ENCODE peak calls at places on chromosome 15, in nine cellular contexts. H is Peyer's patch, D is cardiac fibroblast, X is GM23248, T is ovary, Q is fibroblast of mammary gland, F is Panc1, Y is H1, E is RWPE2. L is an unnamed sample.

GRCh38 chr15:100167884-100168375 is 173.8 kb downstream of the ADAMTS17 start:
- DNase-seq in H (no peak), D (no peak), X (no peak), T (no peak), Q (no peak), F (no peak), Y (no peak), E (peak; percentile 61), L (no peak)

GRCh38 chr15:62047278-62047847 is 12.9 kb downstream of the VPS13C start:
- DNase-seq in H (no peak), D (no peak), X (no peak), T (no peak), Q (no peak), F (no peak), Y (no peak), E (no peak), L (no peak)

GRCh38 chr15:48010321-48010720 is 110.5 kb upstream of the SLC24A5 start:
- DNase-seq in H (no peak), D (no peak), X (no peak), T (no peak), Q (no peak), F (no peak), Y (no peak), E (no peak), L (no peak)

GRCh38 chr15:82647045-82647834 is at the start of gene CPEB1:
- DNase-seq in H (peak; percentile 57), D (peak; percentile 27), X (peak; percentile 81), T (peak; percentile 84), Q (peak; percentile 43), F (no peak), Y (no peak), E (no peak), L (no peak)

GRCh38 chr15:99361541-99362185 is 110.4 kb downstream of the LRRC28 start:
- DNase-seq in H (no peak), D (peak; percentile 59), X (peak; percentile 62), T (no peak), Q (peak; percentile 53), F (no peak), Y (no peak), E (no peak), L (no peak)

GRCh38 chr15:68608206-68608843 is 29.5 kb downstream of the CORO2B start:
- DNase-seq in H (no peak), D (peak; percentile 85), X (no peak), T (peak; percentile 96), Q (peak; percentile 96), F (no peak), Y (no peak), E (no peak), L (peak; percentile 98)

GRCh38 chr15:66865622-66866611 is 163.9 kb downstream of the SMAD6 start:
- DNase-seq in H (no peak), D (no peak), X (no peak), T (no peak), Q (no peak), F (no peak), Y (no peak), E (peak; percentile 43), L (no peak)

GRCh38 chr15:60392601-60392985 is 5.2 kb downstream of the ANXA2 start:
- DNase-seq in H (no peak), D (peak; percentile 86), X (peak; percentile 94), T (no peak), Q (peak; percentile 89), F (no peak), Y (no peak), E (no peak), L (no peak)

GRCh38 chr15:41483115-41483514 is 10.6 kb upstream of the ITPKA start:
- DNase-seq in H (no peak), D (no peak), X (no peak), T (no peak), Q (no peak), F (no peak), Y (no peak), E (no peak), L (no peak)

GRCh38 chr15:41828747-41829270 is 917 bp downstream of the JMJD7 start:
- DNase-seq in H (no peak), D (no peak), X (no peak), T (no peak), Q (peak; percentile 22), F (no peak), Y (no peak), E (no peak), L (no peak)

GRCh38 chr15:63931556-63931955 is 97.8 kb upstream of the HERC1 start:
- DNase-seq in H (no peak), D (no peak), X (no peak), T (no peak), Q (no peak), F (no peak), Y (no peak), E (no peak), L (no peak)

GRCh38 chr15:39609166-39609918 is 28.5 kb downstream of the THBS1 start:
- DNase-seq in H (no peak), D (no peak), X (no peak), T (no peak), Q (no peak), F (no peak), Y (no peak), E (no peak), L (no peak)

GRCh38 chr15:99324082-99324620 is 72.9 kb downstream of the LRRC28 start:
- DNase-seq in H (no peak), D (peak; percentile 93), X (peak; percentile 93), T (no peak), Q (peak; percentile 89), F (no peak), Y (no peak), E (no peak), L (peak; percentile 60)

GRCh38 chr15:38059665-38060064 is 125.2 kb downstream of the TMCO5A start:
- DNase-seq in H (no peak), D (peak; percentile 80), X (peak; percentile 60), T (no peak), Q (peak; percentile 74), F (no peak), Y (no peak), E (no peak), L (peak; percentile 39)

DNA sequence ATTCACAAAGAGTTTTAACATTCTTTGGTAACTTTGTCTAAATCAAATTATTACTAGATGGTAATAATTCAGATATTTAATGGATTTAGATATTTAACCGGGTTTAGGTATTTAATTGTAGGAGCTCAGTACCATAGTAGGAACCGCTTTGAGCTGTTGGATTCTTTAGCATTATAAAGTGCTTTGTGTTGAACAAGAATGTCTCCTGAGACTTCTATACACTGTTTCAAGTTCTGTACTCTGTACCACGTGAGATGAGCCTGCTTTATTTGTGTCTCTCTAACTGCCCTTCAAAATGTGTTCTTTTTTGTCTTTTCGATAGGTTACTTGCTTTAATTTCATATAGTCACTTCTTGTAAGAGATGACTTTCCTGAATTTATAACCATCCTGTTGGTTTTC is 36.0 kb downstream of the ZFAND6 start:
- DNase-seq in H (no peak), D (no peak), X (no peak), T (no peak), Q (no peak), F (no peak), Y (no peak), E (no peak), L (no peak)
- H3K4me3 ChIP-seq in H (no peak overlapping the region), D (no peak overlapping the region), X (no peak overlapping the region), T (no peak overlapping the region), Q (no peak overlapping the region), F (no peak overlapping the region), Y (no peak overlapping the region), E (no peak overlapping the region), L (no peak overlapping the region)

GRCh38 chr15:74995779-74996765 is 709 bp downstream of the SCAMP5 start:
- DNase-seq in H (peak; percentile 64), D (no peak), X (peak; percentile 15), T (peak; percentile 44), Q (no peak), F (no peak), Y (no peak), E (no peak), L (no peak)

GRCh38 chr15:74992619-74993018 is 2.7 kb upstream of the SCAMP5 start:
- DNase-seq in H (no peak), D (no peak), X (no peak), T (no peak), Q (no peak), F (no peak), Y (no peak), E (no peak), L (no peak)

GRCh38 chr15:74994236-74994635 is 1.1 kb upstream of the SCAMP5 start:
- DNase-seq in H (no peak), D (no peak), X (no peak), T (no peak), Q (no peak), F (no peak), Y (no peak), E (no peak), L (no peak)

GRCh38 chr15:74995182-74995778 is at the start of gene SCAMP5:
- DNase-seq in H (peak; percentile 94), D (peak; percentile 93), X (peak; percentile 98), T (peak; percentile 97), Q (peak; percentile 90), F (peak; percentile 41), Y (peak; percentile 84), E (peak; percentile 99), L (peak; percentile 85)

GRCh38 chr15:74994685-74995084 is 678 bp upstream of the SCAMP5 start:
- DNase-seq in H (no peak), D (no peak), X (no peak), T (no peak), Q (no peak), F (no peak), Y (no peak), E (no peak), L (no peak)
- H3K4me3 ChIP-seq in H (peak overlapping the region; percentile 79), D (no peak overlapping the region), X (no peak overlapping the region), T (no peak overlapping the region), Q (no peak overlapping the region), F (peak overlapping the region; percentile 57), Y (peak overlapping the region; percentile 36), E (no peak overlapping the region), L (no peak overlapping the region)

GRCh38 chr15:71691700-71692417 is 118.5 kb upstream of the NR2E3 start:
- DNase-seq in H (no peak), D (peak; percentile 66), X (peak; percentile 84), T (no peak), Q (peak; percentile 85), F (peak; percentile 7), Y (no peak), E (no peak), L (peak; percentile 84)
- H3K4me3 ChIP-seq in H (no peak overlapping the region), D (no peak overlapping the region), X (peak overlapping the region; percentile 49), T (no peak overlapping the region), Q (no peak overlapping the region), F (no peak overlapping the region), Y (no peak overlapping the region), E (no peak overlapping the region), L (no peak overlapping the region)

GRCh38 chr15:101490408-101490891 is 943 bp upstream of the PCSK6 start:
- DNase-seq in H (no peak), D (no peak), X (no peak), T (no peak), Q (no peak), F (no peak), Y (no peak), E (no peak), L (no peak)

GRCh38 chr15:101487060-101487459 is 2.4 kb downstream of the PCSK6 start:
- DNase-seq in H (no peak), D (no peak), X (no peak), T (no peak), Q (no peak), F (no peak), Y (no peak), E (peak; percentile 48), L (no peak)

GRCh38 chr15:101489633-101490407 is at the start of gene PCSK6:
- DNase-seq in H (peak; percentile 67), D (no peak), X (peak; percentile 49), T (no peak), Q (no peak), F (no peak), Y (no peak), E (no peak), L (no peak)

GRCh38 chr15:101489236-101489632 is 273 bp downstream of the PCSK6 start:
- DNase-seq in H (peak; percentile 73), D (peak; percentile 10), X (peak; percentile 42), T (no peak), Q (no peak), F (no peak), Y (no peak), E (no peak), L (no peak)

GRCh38 chr15:101488300-101489164 is 975 bp downstream of the PCSK6 start:
- DNase-seq in H (no peak), D (no peak), X (no peak), T (no peak), Q (no peak), F (no peak), Y (no peak), E (peak; percentile 74), L (no peak)
- H3K4me3 ChIP-seq in H (peak overlapping the region; percentile 52), D (no peak overlapping the region), X (no peak overlapping the region), T (peak overlapping the region; percentile 10), Q (no peak overlapping the region), F (peak overlapping the region; percentile 31), Y (peak overlapping the region; percentile 61), E (peak overlapping the region; percentile 55), L (no peak overlapping the region)